ENCODE peak calls at places on chromosomes 5 and 9, in eight cellular contexts. One of them, this sample, is unnamed.

GRCh38 chr5:177371705-177372533 is 12.3 kb upstream of the SLC34A1 start:
- DNase-seq in A172: no peak
- DNase-seq in stimulated activated CD4-positive, alpha-beta T cell treated with anti-CD3 and anti-CD28 coated beads, Interleukin-1b, Interleukin-23, amount 100 ng/mL, for 24 hours: no peak
- DNase-seq in nucleus accumbens: no peak
- DNase-seq in upper lobe of right lung: no peak
- DNase-seq in activated CD8-positive, alpha-beta memory T cell treated with anti-CD3 and anti-CD28 coated beads for 4 hours: no peak
- DNase-seq in pulmonary artery endothelial cell: no peak
- DNase-seq in H9: no peak
- DNase-seq in this sample: no peak

GRCh38 chr5:157961176-157961575 is 102.2 kb upstream of the CLINT1 start:
- DNase-seq in pulmonary artery endothelial cell: no peak
- DNase-seq in activated CD8-positive, alpha-beta memory T cell treated with anti-CD3 and anti-CD28 coated beads for 4 hours: no peak
- DNase-seq in upper lobe of right lung: no peak
- DNase-seq in nucleus accumbens: no peak
- DNase-seq in stimulated activated CD4-positive, alpha-beta T cell treated with anti-CD3 and anti-CD28 coated beads, Interleukin-1b, Interleukin-23, amount 100 ng/mL, for 24 hours: no peak
- DNase-seq in A172: no peak
- DNase-seq in H9: no peak
- DNase-seq in this sample: no peak

GRCh38 chr5:149345892-149346222 is 558 bp downstream of the GRPEL2 start:
- DNase-seq in H9: no peak
- DNase-seq in stimulated activated CD4-positive, alpha-beta T cell treated with anti-CD3 and anti-CD28 coated beads, Interleukin-1b, Interleukin-23, amount 100 ng/mL, for 24 hours: no peak
- DNase-seq in A172: no peak
- DNase-seq in activated CD8-positive, alpha-beta memory T cell treated with anti-CD3 and anti-CD28 coated beads for 4 hours: no peak
- DNase-seq in upper lobe of right lung: no peak
- DNase-seq in pulmonary artery endothelial cell: no peak
- DNase-seq in nucleus accumbens: no peak
- DNase-seq in this sample: no peak

GRCh38 chr5:75048457-75048953 is 3.9 kb downstream of the GCNT4 start:
- DNase-seq in stimulated activated CD4-positive, alpha-beta T cell treated with anti-CD3 and anti-CD28 coated beads, Interleukin-1b, Interleukin-23, amount 100 ng/mL, for 24 hours: no peak
- DNase-seq in activated CD8-positive, alpha-beta memory T cell treated with anti-CD3 and anti-CD28 coated beads for 4 hours: no peak
- DNase-seq in upper lobe of right lung: no peak
- DNase-seq in pulmonary artery endothelial cell: no peak
- DNase-seq in H9: no peak
- DNase-seq in nucleus accumbens: no peak
- DNase-seq in A172: no peak
- DNase-seq in this sample: no peak

GRCh38 chr9:38362912-38363588 is 29.5 kb upstream of the ALDH1B1 start:
- DNase-seq in activated CD8-positive, alpha-beta memory T cell treated with anti-CD3 and anti-CD28 coated beads for 4 hours: no peak
- DNase-seq in H9: no peak
- DNase-seq in stimulated activated CD4-positive, alpha-beta T cell treated with anti-CD3 and anti-CD28 coated beads, Interleukin-1b, Interleukin-23, amount 100 ng/mL, for 24 hours: no peak
- DNase-seq in upper lobe of right lung: no peak
- DNase-seq in nucleus accumbens: peak; percentile 9
- DNase-seq in pulmonary artery endothelial cell: peak; percentile 24
- DNase-seq in A172: peak; percentile 71
- DNase-seq in this sample: no peak

GRCh38 chr5:73996181-73996770 is 370.3 kb downstream of the ARHGEF28 start:
- DNase-seq in activated CD8-positive, alpha-beta memory T cell treated with anti-CD3 and anti-CD28 coated beads for 4 hours: no peak
- DNase-seq in upper lobe of right lung: no peak
- DNase-seq in stimulated activated CD4-positive, alpha-beta T cell treated with anti-CD3 and anti-CD28 coated beads, Interleukin-1b, Interleukin-23, amount 100 ng/mL, for 24 hours: no peak
- DNase-seq in A172: no peak
- DNase-seq in nucleus accumbens: no peak
- DNase-seq in H9: no peak
- DNase-seq in pulmonary artery endothelial cell: no peak
- DNase-seq in this sample: no peak

GRCh38 chr5:40834391-40834848 is 602 bp downstream of the RPL37 start:
- DNase-seq in activated CD8-positive, alpha-beta memory T cell treated with anti-CD3 and anti-CD28 coated beads for 4 hours: peak; percentile 20
- DNase-seq in A172: peak; percentile 26
- DNase-seq in upper lobe of right lung: no peak
- DNase-seq in pulmonary artery endothelial cell: peak; percentile 11
- DNase-seq in stimulated activated CD4-positive, alpha-beta T cell treated with anti-CD3 and anti-CD28 coated beads, Interleukin-1b, Interleukin-23, amount 100 ng/mL, for 24 hours: no peak
- DNase-seq in H9: no peak
- DNase-seq in nucleus accumbens: no peak
- DNase-seq in this sample: no peak

GRCh38 chr9:113302792-113303418 is at the start of gene RNF183:
- DNase-seq in stimulated activated CD4-positive, alpha-beta T cell treated with anti-CD3 and anti-CD28 coated beads, Interleukin-1b, Interleukin-23, amount 100 ng/mL, for 24 hours: no peak
- DNase-seq in nucleus accumbens: no peak
- DNase-seq in upper lobe of right lung: no peak
- DNase-seq in H9: peak; percentile 36
- DNase-seq in A172: no peak
- DNase-seq in pulmonary artery endothelial cell: no peak
- DNase-seq in activated CD8-positive, alpha-beta memory T cell treated with anti-CD3 and anti-CD28 coated beads for 4 hours: no peak
- DNase-seq in this sample: no peak

GRCh38 chr5:88509403-88509802 is 240.8 kb upstream of the TMEM161B start:
- DNase-seq in stimulated activated CD4-positive, alpha-beta T cell treated with anti-CD3 and anti-CD28 coated beads, Interleukin-1b, Interleukin-23, amount 100 ng/mL, for 24 hours: no peak
- DNase-seq in nucleus accumbens: no peak
- DNase-seq in activated CD8-positive, alpha-beta memory T cell treated with anti-CD3 and anti-CD28 coated beads for 4 hours: no peak
- DNase-seq in pulmonary artery endothelial cell: no peak
- DNase-seq in A172: no peak
- DNase-seq in H9: no peak
- DNase-seq in upper lobe of right lung: no peak
- DNase-seq in this sample: no peak

GRCh38 chr5:145531038-145531734 is 304.0 kb downstream of the PRELID2 start:
- DNase-seq in upper lobe of right lung: no peak
- DNase-seq in H9: no peak
- DNase-seq in stimulated activated CD4-positive, alpha-beta T cell treated with anti-CD3 and anti-CD28 coated beads, Interleukin-1b, Interleukin-23, amount 100 ng/mL, for 24 hours: no peak
- DNase-seq in A172: peak; percentile 89
- DNase-seq in activated CD8-positive, alpha-beta memory T cell treated with anti-CD3 and anti-CD28 coated beads for 4 hours: no peak
- DNase-seq in pulmonary artery endothelial cell: peak; percentile 80
- DNase-seq in nucleus accumbens: no peak
- DNase-seq in this sample: no peak